ENCODE peak calls at places on chromosomes 6 and 20, in nine cellular contexts. One of them, this sample, is unnamed.

GRCh38 chr20:37297066-37297736 is 7.7 kb downstream of the MANBAL start:
- DNase-seq in RWPE2: no peak
- DNase-seq in foreskin fibroblast: peak; percentile 62
- DNase-seq in left ventricle myocardium inferior: no peak
- DNase-seq in glutamatergic neuron: no peak
- DNase-seq in fibroblast of mammary gland: peak; percentile 88
- DNase-seq in A549: peak; percentile 37
- DNase-seq in CD8-positive, alpha-beta T cell: no peak
- DNase-seq in MCF 10A: peak; percentile 46
- DNase-seq in this sample: no peak

GRCh38 chr20:45012682-45013302 is 46.5 kb downstream of the STK4 start:
- DNase-seq in RWPE2: no peak
- DNase-seq in foreskin fibroblast: no peak
- DNase-seq in left ventricle myocardium inferior: no peak
- DNase-seq in glutamatergic neuron: no peak
- DNase-seq in fibroblast of mammary gland: peak; percentile 37
- DNase-seq in A549: no peak
- DNase-seq in CD8-positive, alpha-beta T cell: no peak
- DNase-seq in MCF 10A: no peak
- DNase-seq in this sample: no peak

GRCh38 chr20:32609371-32609773 is 24.2 kb upstream of the NOL4L start:
- DNase-seq in RWPE2: peak; percentile 83
- DNase-seq in foreskin fibroblast: no peak
- DNase-seq in left ventricle myocardium inferior: no peak
- DNase-seq in glutamatergic neuron: peak; percentile 47
- DNase-seq in fibroblast of mammary gland: no peak
- DNase-seq in A549: no peak
- DNase-seq in CD8-positive, alpha-beta T cell: no peak
- DNase-seq in MCF 10A: no peak
- DNase-seq in this sample: no peak

GRCh38 chr6:35483062-35483461 is 13.8 kb downstream of the TEAD3 start:
- DNase-seq in RWPE2: no peak
- DNase-seq in foreskin fibroblast: no peak
- DNase-seq in left ventricle myocardium inferior: no peak
- DNase-seq in glutamatergic neuron: no peak
- DNase-seq in fibroblast of mammary gland: no peak
- DNase-seq in A549: no peak
- DNase-seq in CD8-positive, alpha-beta T cell: no peak
- DNase-seq in MCF 10A: no peak
- DNase-seq in this sample: no peak

GRCh38 chr6:20252311-20252710 is 40.0 kb upstream of the MBOAT1 start:
- DNase-seq in RWPE2: no peak
- DNase-seq in foreskin fibroblast: no peak
- DNase-seq in left ventricle myocardium inferior: no peak
- DNase-seq in glutamatergic neuron: no peak
- DNase-seq in fibroblast of mammary gland: peak; percentile 5
- DNase-seq in A549: no peak
- DNase-seq in CD8-positive, alpha-beta T cell: no peak
- DNase-seq in MCF 10A: peak; percentile 18
- DNase-seq in this sample: no peak

GRCh38 chr6:69362209-69362608 is 434.6 kb downstream of the LMBRD1 start:
- DNase-seq in RWPE2: no peak
- DNase-seq in foreskin fibroblast: no peak
- DNase-seq in left ventricle myocardium inferior: no peak
- DNase-seq in glutamatergic neuron: no peak
- DNase-seq in fibroblast of mammary gland: no peak
- DNase-seq in A549: no peak
- DNase-seq in CD8-positive, alpha-beta T cell: no peak
- DNase-seq in MCF 10A: no peak
- DNase-seq in this sample: no peak

GRCh38 chr6:75368151-75368779 is 83.7 kb upstream of the TMEM30A start:
- DNase-seq in RWPE2: no peak
- DNase-seq in foreskin fibroblast: no peak
- DNase-seq in left ventricle myocardium inferior: no peak
- DNase-seq in glutamatergic neuron: no peak
- DNase-seq in fibroblast of mammary gland: peak; percentile 23
- DNase-seq in A549: peak; percentile 96
- DNase-seq in CD8-positive, alpha-beta T cell: no peak
- DNase-seq in MCF 10A: peak; percentile 62
- DNase-seq in this sample: no peak

GRCh38 chr20:17786221-17786718 is 86.5 kb downstream of the BANF2 start:
- DNase-seq in RWPE2: no peak
- DNase-seq in foreskin fibroblast: peak; percentile 37
- DNase-seq in left ventricle myocardium inferior: peak; percentile 33
- DNase-seq in glutamatergic neuron: no peak
- DNase-seq in fibroblast of mammary gland: peak; percentile 47
- DNase-seq in A549: no peak
- DNase-seq in CD8-positive, alpha-beta T cell: no peak
- DNase-seq in MCF 10A: no peak
- DNase-seq in this sample: no peak

GRCh38 chr6:154071236-154071635 is 32.2 kb downstream of the OPRM1 start:
- DNase-seq in RWPE2: no peak
- DNase-seq in foreskin fibroblast: no peak
- DNase-seq in left ventricle myocardium inferior: no peak
- DNase-seq in glutamatergic neuron: no peak
- DNase-seq in fibroblast of mammary gland: no peak
- DNase-seq in A549: no peak
- DNase-seq in CD8-positive, alpha-beta T cell: no peak
- DNase-seq in MCF 10A: no peak
- DNase-seq in this sample: no peak

GRCh38 chr6:53794720-53795253 is at the start of gene LRRC1:
- DNase-seq in RWPE2: peak; percentile 89
- DNase-seq in foreskin fibroblast: peak; percentile 86
- DNase-seq in left ventricle myocardium inferior: peak; percentile 92
- DNase-seq in glutamatergic neuron: peak; percentile 97
- DNase-seq in fibroblast of mammary gland: peak; percentile 81
- DNase-seq in A549: peak; percentile 87
- DNase-seq in CD8-positive, alpha-beta T cell: peak; percentile 82
- DNase-seq in MCF 10A: peak; percentile 91
- DNase-seq in this sample: peak; percentile 97

GRCh38 chr20:63505723-63506122 is 6.8 kb upstream of the EEF1A2 start:
- DNase-seq in RWPE2: peak; percentile 73
- DNase-seq in foreskin fibroblast: no peak
- DNase-seq in left ventricle myocardium inferior: no peak
- DNase-seq in glutamatergic neuron: no peak
- DNase-seq in fibroblast of mammary gland: no peak
- DNase-seq in A549: no peak
- DNase-seq in CD8-positive, alpha-beta T cell: no peak
- DNase-seq in MCF 10A: no peak
- DNase-seq in this sample: no peak

GRCh38 chr6:16723833-16724232 is 37.4 kb downstream of the ATXN1 start:
- DNase-seq in RWPE2: peak; percentile 72
- DNase-seq in foreskin fibroblast: peak; percentile 90
- DNase-seq in left ventricle myocardium inferior: no peak
- DNase-seq in glutamatergic neuron: no peak
- DNase-seq in fibroblast of mammary gland: peak; percentile 96
- DNase-seq in A549: peak; percentile 61
- DNase-seq in CD8-positive, alpha-beta T cell: no peak
- DNase-seq in MCF 10A: peak; percentile 88
- DNase-seq in this sample: no peak

GRCh38 chr6:33080127-33081089 is 4.6 kb downstream of the HLA-DPB1 start:
- DNase-seq in RWPE2: no peak
- DNase-seq in foreskin fibroblast: peak; percentile 60
- DNase-seq in left ventricle myocardium inferior: peak; percentile 73
- DNase-seq in glutamatergic neuron: peak; percentile 47
- DNase-seq in fibroblast of mammary gland: peak; percentile 66
- DNase-seq in A549: no peak
- DNase-seq in CD8-positive, alpha-beta T cell: no peak
- DNase-seq in MCF 10A: no peak
- DNase-seq in this sample: peak; percentile 57

GRCh38 chr6:446418-447366 is 55.1 kb downstream of the IRF4 start:
- DNase-seq in RWPE2: no peak
- DNase-seq in foreskin fibroblast: no peak
- DNase-seq in left ventricle myocardium inferior: no peak
- DNase-seq in glutamatergic neuron: no peak
- DNase-seq in fibroblast of mammary gland: no peak
- DNase-seq in A549: no peak
- DNase-seq in CD8-positive, alpha-beta T cell: peak; percentile 85
- DNase-seq in MCF 10A: no peak
- DNase-seq in this sample: no peak

GRCh38 chr6:36727491-36728021 is 29.9 kb downstream of the RAB44 start:
- DNase-seq in RWPE2: no peak
- DNase-seq in foreskin fibroblast: no peak
- DNase-seq in left ventricle myocardium inferior: no peak
- DNase-seq in glutamatergic neuron: peak; percentile 51
- DNase-seq in fibroblast of mammary gland: peak; percentile 37
- DNase-seq in A549: no peak
- DNase-seq in CD8-positive, alpha-beta T cell: no peak
- DNase-seq in MCF 10A: no peak
- DNase-seq in this sample: no peak

GRCh38 chr6:163200299-163201093 is 214.0 kb upstream of the QKI start:
- DNase-seq in RWPE2: no peak
- DNase-seq in foreskin fibroblast: no peak
- DNase-seq in left ventricle myocardium inferior: no peak
- DNase-seq in glutamatergic neuron: no peak
- DNase-seq in fibroblast of mammary gland: no peak
- DNase-seq in A549: no peak
- DNase-seq in CD8-positive, alpha-beta T cell: no peak
- DNase-seq in MCF 10A: no peak
- DNase-seq in this sample: no peak

GRCh38 chr6:43310137-43310536 is 1.5 kb upstream of the CRIP3 start:
- DNase-seq in RWPE2: no peak
- DNase-seq in foreskin fibroblast: no peak
- DNase-seq in left ventricle myocardium inferior: no peak
- DNase-seq in glutamatergic neuron: no peak
- DNase-seq in fibroblast of mammary gland: no peak
- DNase-seq in A549: no peak
- DNase-seq in CD8-positive, alpha-beta T cell: no peak
- DNase-seq in MCF 10A: no peak
- DNase-seq in this sample: no peak

DNA sequence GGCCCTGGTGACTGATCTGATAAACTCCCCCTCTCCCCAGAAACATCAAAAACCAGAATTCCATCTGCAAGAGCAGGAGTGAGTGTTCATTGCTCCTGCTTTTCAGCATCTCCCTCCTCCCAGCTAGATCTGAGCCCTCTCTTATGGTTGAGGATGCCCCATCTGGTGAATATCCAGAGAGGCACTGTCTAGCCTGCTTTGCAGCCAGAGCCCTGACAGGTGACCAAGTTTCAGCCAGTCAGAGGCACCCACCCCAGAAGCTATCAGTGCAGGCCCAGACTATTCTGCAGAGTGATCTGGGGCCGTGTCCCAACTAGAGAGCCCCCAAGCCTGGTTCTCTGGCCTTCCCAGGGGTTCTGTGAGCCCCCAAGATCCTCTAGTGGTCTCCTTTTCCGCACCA is 6.4 kb upstream of the BMP7 start:
- DNase-seq in RWPE2: no peak
- DNase-seq in foreskin fibroblast: no peak
- DNase-seq in left ventricle myocardium inferior: no peak
- DNase-seq in glutamatergic neuron: no peak
- DNase-seq in fibroblast of mammary gland: no peak
- DNase-seq in A549: no peak
- DNase-seq in CD8-positive, alpha-beta T cell: no peak
- DNase-seq in MCF 10A: no peak
- DNase-seq in this sample: no peak
- TF ChIP-seq CTCF in RWPE2: no peak
- TF ChIP-seq CTCF in foreskin fibroblast: no peak
- TF ChIP-seq CTCF in left ventricle myocardium inferior: no peak
- TF ChIP-seq CTCF in glutamatergic neuron: no peak
- TF ChIP-seq CTCF in fibroblast of mammary gland: no peak
- TF ChIP-seq CTCF in A549: no peak
- TF ChIP-seq CTCF in CD8-positive, alpha-beta T cell: no peak
- TF ChIP-seq CTCF in MCF 10A: no peak
- TF ChIP-seq CTCF in this sample: no peak

DNA sequence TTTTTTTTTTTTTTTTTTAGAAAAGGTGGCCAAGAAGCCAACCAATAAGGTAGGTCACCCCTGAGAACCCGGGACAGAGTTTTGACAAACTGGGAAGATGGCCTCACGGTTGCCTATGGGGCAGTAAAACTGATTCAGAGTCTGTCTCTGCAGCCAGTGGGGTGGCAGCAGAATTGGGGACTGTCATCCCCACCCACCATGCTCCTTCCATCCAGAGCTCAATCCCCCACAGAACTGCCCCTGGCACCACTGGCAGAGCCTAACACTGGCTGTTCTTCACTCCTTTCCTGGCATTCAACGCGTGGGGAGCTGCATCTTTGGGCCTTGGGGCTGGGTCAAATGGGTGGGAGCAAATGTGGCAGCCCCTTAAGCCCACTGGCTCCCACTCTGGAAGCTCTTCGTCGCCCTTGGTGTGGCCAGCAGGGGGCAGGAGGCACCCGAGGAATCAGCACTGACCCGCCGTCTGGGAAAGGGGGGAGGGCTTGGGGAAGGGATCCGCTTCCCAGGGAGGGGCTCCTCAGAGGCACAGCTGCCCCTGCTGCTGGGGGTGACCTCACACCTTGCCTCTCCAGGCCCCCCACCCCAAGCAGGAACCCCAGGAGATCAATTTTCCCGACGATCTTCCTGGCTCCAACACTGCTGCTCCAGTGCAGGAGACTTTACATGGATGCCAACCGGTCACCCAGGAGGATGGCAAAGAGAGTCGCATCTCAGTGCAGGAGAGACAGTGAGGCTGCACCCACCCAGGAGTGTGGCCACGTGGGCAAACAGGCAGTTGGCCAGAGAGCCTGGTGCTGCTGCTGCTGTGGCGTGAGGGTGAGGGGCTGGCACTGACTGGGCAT is 10.4 kb downstream of the CD40 start:
- DNase-seq in RWPE2: peak; percentile 78
- DNase-seq in foreskin fibroblast: no peak
- DNase-seq in left ventricle myocardium inferior: no peak
- DNase-seq in glutamatergic neuron: peak; percentile 76
- DNase-seq in fibroblast of mammary gland: no peak
- DNase-seq in A549: peak; percentile 29
- DNase-seq in CD8-positive, alpha-beta T cell: no peak
- DNase-seq in MCF 10A: no peak
- DNase-seq in this sample: peak; percentile 61
- TF ChIP-seq CTCF in RWPE2: peak; percentile 75
- TF ChIP-seq CTCF in foreskin fibroblast: peak; percentile 50
- TF ChIP-seq CTCF in left ventricle myocardium inferior: peak; percentile 71
- TF ChIP-seq CTCF in glutamatergic neuron: peak; percentile 84
- TF ChIP-seq CTCF in fibroblast of mammary gland: peak; percentile 47
- TF ChIP-seq CTCF in A549: peak; percentile 49
- TF ChIP-seq CTCF in CD8-positive, alpha-beta T cell: peak; percentile 20
- TF ChIP-seq CTCF in MCF 10A: peak; percentile 69
- TF ChIP-seq CTCF in this sample: peak; percentile 68

DNA sequence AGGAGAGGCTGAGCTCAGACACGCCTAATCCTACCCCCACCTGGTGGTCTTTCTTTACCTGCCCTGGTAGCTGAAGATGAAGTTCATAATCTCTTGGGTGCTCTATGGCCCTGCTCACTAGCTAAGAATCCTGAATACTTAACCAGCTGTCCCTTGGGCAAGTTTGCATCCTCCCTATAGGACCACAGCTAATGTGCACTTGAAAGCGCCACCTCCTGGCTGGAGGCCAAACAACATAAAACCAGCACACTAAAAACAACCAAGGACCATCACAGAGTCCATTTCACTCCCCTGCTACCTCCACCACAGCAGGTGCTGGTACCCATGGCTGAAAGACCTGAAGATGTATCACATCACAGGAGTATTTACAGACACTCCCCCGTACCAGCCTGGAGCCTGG is 155.5 kb upstream of the SLC24A3 start:
- DNase-seq in RWPE2: no peak
- DNase-seq in foreskin fibroblast: no peak
- DNase-seq in left ventricle myocardium inferior: no peak
- DNase-seq in glutamatergic neuron: no peak
- DNase-seq in fibroblast of mammary gland: no peak
- DNase-seq in A549: no peak
- DNase-seq in CD8-positive, alpha-beta T cell: no peak
- DNase-seq in MCF 10A: no peak
- DNase-seq in this sample: no peak
- TF ChIP-seq CTCF in RWPE2: no peak
- TF ChIP-seq CTCF in foreskin fibroblast: no peak
- TF ChIP-seq CTCF in left ventricle myocardium inferior: no peak
- TF ChIP-seq CTCF in glutamatergic neuron: peak; percentile 14
- TF ChIP-seq CTCF in fibroblast of mammary gland: no peak
- TF ChIP-seq CTCF in A549: no peak
- TF ChIP-seq CTCF in CD8-positive, alpha-beta T cell: no peak
- TF ChIP-seq CTCF in MCF 10A: no peak
- TF ChIP-seq CTCF in this sample: peak; percentile 27

GRCh38 chr20:23446505-23446904 is 6.2 kb downstream of the CST11 start:
- DNase-seq in RWPE2: no peak
- DNase-seq in foreskin fibroblast: no peak
- DNase-seq in left ventricle myocardium inferior: peak; percentile 47
- DNase-seq in glutamatergic neuron: peak; percentile 86
- DNase-seq in fibroblast of mammary gland: peak; percentile 50
- DNase-seq in A549: peak; percentile 62
- DNase-seq in CD8-positive, alpha-beta T cell: no peak
- DNase-seq in MCF 10A: peak; percentile 78
- DNase-seq in this sample: peak; percentile 72
- TF ChIP-seq CTCF in RWPE2: peak; percentile 15
- TF ChIP-seq CTCF in foreskin fibroblast: peak; percentile 36
- TF ChIP-seq CTCF in left ventricle myocardium inferior: peak; percentile 71
- TF ChIP-seq CTCF in glutamatergic neuron: peak; percentile 56
- TF ChIP-seq CTCF in fibroblast of mammary gland: peak; percentile 64
- TF ChIP-seq CTCF in A549: peak; percentile 40
- TF ChIP-seq CTCF in CD8-positive, alpha-beta T cell: no peak
- TF ChIP-seq CTCF in MCF 10A: peak; percentile 55
- TF ChIP-seq CTCF in this sample: peak; percentile 59

This sample was measured in neural crest cell.